ENCODE peak calls at places on chromosome 12, in four cellular contexts. W, D, Z and M are unnamed samples.

GRCh38 chr12:12975322-12976077 is 23.5 kb upstream of the GPRC5D start:
- DNase-seq in W (no peak), D (peak), Z (no peak), M (no peak)

GRCh38 chr12:460301-461230 is 827 bp downstream of the B4GALNT3 start:
- DNase-seq in W (no peak), D (peak), Z (peak), M (peak)

GRCh38 chr12:92134638-92135274 is 10.9 kb downstream of the BTG1 start:
- DNase-seq in W (no peak), D (no peak), Z (no peak), M (no peak)

GRCh38 chr12:120453977-120454376 is 7.7 kb downstream of the GATC start:
- DNase-seq in W (no peak), D (no peak), Z (no peak), M (no peak)

GRCh38 chr12:8829128-8829524 is 6.7 kb downstream of the A2ML1 start:
- DNase-seq in W (no peak), D (no peak), Z (no peak), M (no peak)

GRCh38 chr12:78470354-78471195 is 394.0 kb upstream of the SYT1 start:
- DNase-seq in W (peak), D (no peak), Z (no peak), M (peak)

GRCh38 chr12:119446459-119446858 is 111.9 kb downstream of the CCDC60 start:
- DNase-seq in W (no peak), D (no peak), Z (no peak), M (no peak)

GRCh38 chr12:120710805-120711296 is 593 bp downstream of the UNC119B start:
- DNase-seq in W (no peak), D (peak), Z (peak), M (no peak)

GRCh38 chr12:6778212-6778570 is 5.9 kb downstream of the LAG3 start:
- DNase-seq in W (no peak), D (no peak), Z (peak), M (peak)

GRCh38 chr12:115835445-115835844 is 442.0 kb downstream of the MED13L start:
- DNase-seq in W (no peak), D (peak), Z (no peak), M (no peak)

GRCh38 chr12:62957233-62957953 is 22.4 kb upstream of the PPM1H start:
- DNase-seq in W (no peak), D (no peak), Z (no peak), M (no peak)

GRCh38 chr12:22538336-22538735 is 6.0 kb downstream of the C2CD5 start:
- DNase-seq in W (no peak), D (no peak), Z (no peak), M (no peak)

GRCh38 chr12:117134059-117134458 is 34.8 kb upstream of the TESC start:
- DNase-seq in W (no peak), D (no peak), Z (no peak), M (no peak)

GRCh38 chr12:42590324-42590934 is 883 bp upstream of the PRICKLE1 start:
- DNase-seq in W (peak), D (peak), Z (peak), M (peak)

GRCh38 chr12:41348198-41348597 is 160.1 kb downstream of the PDZRN4 start:
- DNase-seq in W (no peak), D (no peak), Z (no peak), M (no peak)

GRCh38 chr12:6764011-6764828 is 1.9 kb upstream of the PTMS start:
- DNase-seq in W (peak), D (peak), Z (peak), M (peak)

GRCh38 chr12:91225316-91225715 is 42.7 kb upstream of the DCN start:
- DNase-seq in W (no peak), D (no peak), Z (no peak), M (no peak)

GRCh38 chr12:132160016-132160415 is 15.8 kb downstream of the NOC4L start:
- DNase-seq in W (no peak), D (no peak), Z (no peak), M (no peak)

GRCh38 chr12:15788266-15789214 is 648 bp downstream of the EPS8 start:
- DNase-seq in W (peak), D (peak), Z (no peak), M (peak)

GRCh38 chr12:131833896-131834641 is 5.9 kb downstream of the MMP17 start:
- DNase-seq in W (no peak), D (no peak), Z (no peak), M (no peak)

GRCh38 chr12:67637718-67638117 is 10.8 kb upstream of the DYRK2 start:
- DNase-seq in W (no peak), D (no peak), Z (no peak), M (no peak)

GRCh38 chr12:76259660-76260389 is 88.4 kb downstream of the BBS10 start:
- DNase-seq in W (no peak), D (no peak), Z (no peak), M (no peak)

GRCh38 chr12:106984588-106985137 is 2.3 kb downstream of the MTERF2 start:
- DNase-seq in W (no peak), D (no peak), Z (no peak), M (no peak)

GRCh38 chr12:69061574-69061973 is 128.6 kb upstream of the CPM start:
- DNase-seq in W (no peak), D (no peak), Z (no peak), M (no peak)

GRCh38 chr12:43969882-43970281 is 134.0 kb downstream of the TMEM117 start:
- DNase-seq in W (no peak), D (no peak), Z (no peak), M (no peak)

GRCh38 chr12:127342861-127343260 is 924.1 kb upstream of the TMEM132C start:
- DNase-seq in W (no peak), D (no peak), Z (no peak), M (no peak)

GRCh38 chr12:43758247-43758727 is 303 bp downstream of the PUS7L start:
- DNase-seq in W (peak), D (peak), Z (peak), M (peak)

GRCh38 chr12:58067610-58068387 is 126.4 kb downstream of the ATP23 start:
- DNase-seq in W (no peak), D (no peak), Z (no peak), M (no peak)

DNA sequence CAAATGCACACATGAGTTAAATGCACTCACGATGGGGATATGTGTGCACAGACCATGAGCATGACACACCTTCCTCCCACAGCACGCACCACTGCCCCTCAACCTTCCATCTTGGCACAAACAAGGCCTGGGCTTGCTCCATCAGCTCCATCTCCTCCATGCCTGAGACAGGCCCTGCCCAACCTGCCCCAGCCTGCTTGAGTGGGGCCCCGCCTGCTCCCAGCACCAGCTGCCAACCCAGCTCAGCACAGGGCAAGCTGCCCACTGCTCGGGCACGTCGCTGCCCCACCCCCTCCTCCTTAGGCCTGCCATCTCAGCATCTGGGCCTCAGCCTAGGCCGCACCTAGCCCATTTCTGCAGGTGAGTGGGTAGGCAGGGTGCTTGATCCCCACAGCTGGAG is 27.6 kb upstream of the KRT78 start:
- DNase-seq in W (no peak), D (no peak), Z (peak), M (no peak)
- H3K4me3 ChIP-seq in W (no peak), D (no peak), Z (no peak), M (no peak)

DNA sequence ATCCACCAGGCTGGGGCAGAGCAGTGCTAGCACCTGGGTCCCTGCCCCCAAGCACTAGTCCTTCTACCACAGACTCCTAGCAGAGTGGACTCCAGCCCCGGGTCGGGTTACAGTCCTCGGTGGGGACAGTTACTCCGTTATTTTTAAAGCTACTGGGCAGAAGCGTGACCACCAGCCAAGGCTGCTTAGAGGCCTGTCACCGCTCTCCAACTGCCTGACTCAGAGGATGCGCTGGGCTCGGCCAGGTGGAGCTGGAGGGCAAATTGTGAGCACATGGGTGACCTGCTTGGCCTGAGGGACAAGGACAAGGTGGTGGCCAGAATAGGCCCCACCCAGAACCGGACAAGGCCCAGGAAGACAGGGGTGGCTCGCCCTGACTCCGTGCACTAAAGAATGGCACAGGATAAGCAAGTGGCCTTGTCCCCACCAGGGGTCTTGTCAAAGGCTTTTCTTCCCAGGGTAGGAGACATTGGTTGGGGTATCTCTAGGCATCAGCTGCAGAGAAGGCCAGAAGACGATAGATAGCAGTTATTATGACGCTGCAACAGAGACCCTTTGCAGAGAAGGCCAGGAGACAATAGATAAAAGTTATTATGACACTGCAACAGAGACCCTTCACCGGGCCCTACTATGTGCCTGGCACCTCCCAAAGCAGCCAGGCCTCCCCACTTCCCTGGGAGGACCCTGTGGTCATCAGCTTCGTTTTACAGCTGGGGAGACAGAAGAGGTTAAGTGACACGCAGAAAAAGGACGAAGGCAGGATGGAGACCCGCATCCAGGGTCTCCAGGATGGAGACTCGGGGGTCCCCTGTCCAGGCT is 1.6 kb downstream of the ABCB9 start:
- DNase-seq in W (no peak), D (no peak), Z (no peak), M (no peak)
- H3K27ac ChIP-seq in W (no peak), D (no peak), Z (no peak), M (no peak)

DNA sequence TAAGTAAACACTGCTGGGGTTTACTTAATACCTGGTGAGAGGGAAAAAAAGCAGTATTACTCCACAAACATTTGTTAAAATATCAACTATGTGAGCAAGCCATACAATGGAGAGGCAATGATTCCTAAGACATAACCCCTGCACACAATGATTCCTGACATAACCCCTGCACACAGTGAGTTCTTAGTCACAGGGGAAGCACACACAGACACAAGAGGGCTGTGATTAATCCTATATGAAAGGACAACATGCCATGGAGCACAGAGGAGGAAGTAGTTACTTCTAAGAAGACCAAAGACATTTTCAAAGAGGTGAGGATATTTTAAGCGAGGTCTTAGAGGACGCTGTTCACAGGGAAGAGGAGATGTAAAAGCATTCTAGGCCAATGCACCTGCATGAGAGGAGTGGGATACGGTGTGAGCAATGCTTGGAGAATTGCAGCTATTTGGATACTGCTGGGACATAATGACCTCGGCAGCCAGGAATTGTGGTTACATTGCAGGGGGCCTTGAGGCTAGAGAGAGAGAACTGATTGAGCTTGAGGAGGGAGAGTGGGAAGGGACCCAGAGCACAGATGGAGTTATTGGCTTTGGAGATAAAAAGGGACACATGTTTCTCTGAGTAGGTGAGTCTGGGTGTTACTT is 211.9 kb downstream of the APAF1 start:
- DNase-seq in W (peak), D (no peak), Z (no peak), M (no peak)
- H3K4me3 ChIP-seq in W (no peak), D (no peak), Z (no peak), M (no peak)

GRCh38 chr12:14417717-14418116 is 52.2 kb downstream of the ATF7IP start:
- DNase-seq in W (peak), D (peak), Z (peak), M (peak)

GRCh38 chr12:14422516-14423230 is 57.2 kb downstream of the ATF7IP start:
- DNase-seq in W (no peak), D (no peak), Z (no peak), M (no peak)

GRCh38 chr12:14416658-14417057 is 51.2 kb downstream of the ATF7IP start:
- DNase-seq in W (peak), D (no peak), Z (no peak), M (no peak)

DNA sequence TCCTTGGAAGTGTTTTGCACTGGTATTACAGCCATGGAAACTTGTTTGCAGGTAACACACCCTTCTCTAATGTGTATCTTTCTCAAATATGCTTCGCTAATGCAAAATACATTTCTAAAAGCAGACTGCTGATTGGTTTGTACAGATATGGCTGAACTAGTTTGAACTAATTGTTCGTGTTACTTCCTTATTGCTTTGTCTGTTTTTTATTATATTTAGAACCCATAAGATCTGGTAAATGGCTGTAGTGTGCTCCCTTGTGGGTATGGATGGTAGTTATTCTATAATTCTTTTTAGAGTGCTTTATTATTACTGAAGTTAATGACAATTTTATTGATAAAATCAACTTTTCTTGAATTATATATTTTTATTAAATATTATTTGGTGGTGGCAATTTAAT is 53.0 kb downstream of the ATF7IP start:
- DNase-seq in W (no peak), D (no peak), Z (no peak), M (no peak)
- H3K27ac ChIP-seq in W (no peak), D (no peak), Z (no peak), M (no peak)

GRCh38 chr12:102568151-102568815 is 87.9 kb upstream of the IGF1 start:
- DNase-seq in W (no peak), D (no peak), Z (no peak), M (no peak)

GRCh38 chr12:102569803-102570202 is 89.4 kb upstream of the IGF1 start:
- DNase-seq in W (no peak), D (no peak), Z (no peak), M (no peak)

GRCh38 chr12:102564026-102564425 is 83.7 kb upstream of the IGF1 start:
- DNase-seq in W (no peak), D (no peak), Z (no peak), M (no peak)

GRCh38 chr12:102565555-102565954 is 85.2 kb upstream of the IGF1 start:
- DNase-seq in W (no peak), D (no peak), Z (no peak), M (no peak)

DNA sequence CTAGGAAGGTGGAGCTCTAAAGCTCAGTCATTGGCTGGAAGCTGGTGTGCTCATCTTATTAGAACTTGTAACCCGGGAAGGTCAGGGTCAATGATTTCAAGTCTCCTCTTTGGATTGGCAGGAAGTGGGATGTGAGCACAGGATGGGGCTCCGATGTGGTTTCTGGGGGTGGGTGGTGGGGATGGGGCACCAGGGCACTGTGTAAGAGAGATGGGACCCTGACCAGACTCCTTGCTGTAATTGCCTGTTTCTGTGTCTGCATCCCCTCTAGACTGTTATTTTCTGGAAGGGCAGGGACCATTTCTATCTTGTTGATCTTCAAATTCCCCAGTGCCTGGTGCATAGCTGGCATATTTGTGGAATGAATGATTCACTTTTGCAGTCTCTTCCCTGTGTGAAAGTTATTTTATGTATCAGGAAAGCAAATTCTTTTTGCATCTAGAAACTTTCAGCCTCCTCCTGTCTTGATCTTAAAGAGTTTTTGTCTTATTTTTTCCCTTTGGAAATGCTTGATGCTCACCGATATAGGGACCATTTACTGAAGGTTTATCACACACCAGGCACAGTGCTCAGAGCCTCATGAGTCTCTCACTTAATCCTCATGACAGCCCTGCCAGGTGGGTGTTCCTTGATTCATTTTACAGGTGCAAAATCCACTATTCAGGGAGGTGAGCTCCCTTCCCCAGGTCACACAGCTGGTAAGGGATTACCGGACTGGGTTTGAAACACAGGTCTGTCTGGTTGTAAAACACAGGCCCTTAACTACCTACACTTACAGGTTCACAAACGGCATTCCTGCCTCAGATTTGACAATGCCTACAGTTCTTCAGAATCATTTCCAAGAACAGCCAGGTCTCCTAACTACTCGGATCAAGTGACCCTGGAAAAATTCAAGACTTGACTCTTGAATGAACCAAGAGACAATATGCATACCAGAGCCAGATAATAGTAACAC is 86.9 kb upstream of the IGF1 start:
- DNase-seq in W (no peak), D (no peak), Z (no peak), M (no peak)
- H3K4me3 ChIP-seq in W (no peak), D (no peak), Z (no peak), M (no peak)

DNA sequence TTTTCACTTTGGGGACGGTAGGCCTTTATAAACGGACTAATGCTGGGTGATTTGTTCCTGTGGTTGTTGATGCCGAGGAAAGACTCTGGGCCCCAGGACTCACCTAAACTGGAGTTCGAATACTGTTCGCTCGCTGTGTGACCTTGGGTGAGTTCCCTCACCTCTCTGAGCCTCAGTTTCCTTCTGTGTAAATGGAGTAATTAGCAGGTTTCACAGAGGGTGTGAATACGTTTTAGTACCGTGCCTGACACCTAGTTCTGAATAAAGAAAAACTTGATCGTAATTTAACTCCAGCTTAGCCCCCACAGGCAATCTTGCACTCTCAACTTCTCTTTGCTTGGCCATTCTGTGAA is 505 bp downstream of the UBE3B start:
- DNase-seq in W (no peak), D (no peak), Z (no peak), M (no peak)
- H3K27ac ChIP-seq in W (no peak), D (peak), Z (peak), M (peak)

DNA sequence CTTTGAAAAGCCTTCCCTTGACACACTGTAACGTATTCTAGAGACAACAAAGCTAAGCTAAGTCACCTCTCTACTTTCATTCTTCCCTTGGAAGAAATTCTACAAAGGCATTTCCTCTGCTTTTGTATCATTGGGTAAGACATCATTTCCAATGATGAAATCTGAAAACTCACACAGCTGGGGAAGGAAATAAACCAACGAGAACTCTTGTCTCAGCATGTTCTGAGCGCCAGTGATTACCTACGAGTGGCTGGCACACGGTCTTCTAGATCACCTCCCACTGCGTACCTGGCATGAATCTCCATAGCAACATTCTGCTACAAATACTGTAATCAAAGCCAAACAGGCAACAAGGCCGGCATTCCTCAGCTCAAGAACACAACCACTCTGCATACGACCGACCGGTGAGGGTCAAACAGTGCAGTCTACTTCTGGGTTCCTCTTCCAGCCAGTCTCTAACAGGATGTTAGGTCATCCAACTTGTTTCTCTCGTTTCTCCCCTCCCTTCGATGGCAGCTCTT is 7.6 kb downstream of the VPS37B start:
- DNase-seq in W (no peak), D (no peak), Z (peak), M (peak)
- H3K4me3 ChIP-seq in W (no peak), D (no peak), Z (no peak), M (no peak)